ENCODE peak calls at places on chromosome 15, in four cellular contexts. C, A, G and K are unnamed samples.
A peak's percentile ranks its signal among the peaks of the same experiment; 100 is the strongest.

GRCh38 chr15:40702077-40702476 is 7.1 kb downstream of the RAD51 start:
- DNase-seq in A (no peak), C (no peak), G (peak; percentile 43), K (no peak)

GRCh38 chr15:24957691-24958090 is 2.9 kb downstream of the SNRPN start:
- DNase-seq in G (no peak), C (no peak), A (no peak), K (no peak)

GRCh38 chr15:66293419-66294156 is at the start of gene DIS3L:
- DNase-seq in A (peak; percentile 22), C (no peak), G (peak; percentile 61), K (no peak)

GRCh38 chr15:86608461-86608860 is 528.8 kb downstream of the AGBL1 start:
- DNase-seq in C (no peak), A (peak; percentile 46), G (peak; percentile 2), K (no peak)

GRCh38 chr15:65937476-65937875 is 68.2 kb downstream of the RAB11A start:
- DNase-seq in G (no peak), A (peak; percentile 15), C (no peak), K (peak; percentile 16)

GRCh38 chr15:40063563-40064011 is 24.6 kb upstream of the SRP14 start:
- DNase-seq in C (no peak), A (peak; percentile 47), G (peak; percentile 26), K (peak; percentile 60)

GRCh38 chr15:65801229-65801813 is 9.2 kb upstream of the DENND4A start:
- DNase-seq in G (no peak), A (no peak), C (no peak), K (no peak)

GRCh38 chr15:85351965-85352364 is 28.4 kb upstream of the AKAP13 start:
- DNase-seq in G (no peak), A (no peak), C (no peak), K (no peak)

GRCh38 chr15:101732772-101733171 is 8.5 kb upstream of the TARS3 start:
- DNase-seq in G (no peak), A (no peak), C (no peak), K (no peak)

GRCh38 chr15:39706252-39706651 is 76.4 kb downstream of the FSIP1 start:
- DNase-seq in G (no peak), A (no peak), C (no peak), K (no peak)

GRCh38 chr15:61819386-61819785 is 240.9 kb downstream of the VPS13C start:
- DNase-seq in A (no peak), G (no peak), C (no peak), K (no peak)

GRCh38 chr15:41013698-41014414 is 60.6 kb downstream of the CHAC1 start:
- DNase-seq in G (peak; percentile 51), A (no peak), C (peak; percentile 44), K (no peak)

GRCh38 chr15:41462396-41462795 is 31.3 kb upstream of the ITPKA start:
- DNase-seq in A (no peak), C (no peak), G (no peak), K (no peak)

GRCh38 chr15:57236561-57237281 is 139.6 kb upstream of the CGNL1 start:
- DNase-seq in G (no peak), A (no peak), C (no peak), K (no peak)
- H3K4me3 ChIP-seq in G (no peak overlapping the region), A (no peak overlapping the region), C (no peak overlapping the region), K (no peak overlapping the region)

GRCh38 chr15:92801774-92802464 is 98.2 kb upstream of the CHD2 start:
- DNase-seq in A (peak; percentile 98), C (peak; percentile 90), G (peak; percentile 95), K (peak; percentile 87)

GRCh38 chr15:92803852-92804609 is 96.1 kb upstream of the CHD2 start:
- DNase-seq in A (peak; percentile 100), G (peak; percentile 100), C (peak; percentile 100), K (peak; percentile 99)

GRCh38 chr15:92800013-92800412 is 100.1 kb upstream of the CHD2 start:
- DNase-seq in A (no peak), C (no peak), G (no peak), K (no peak)

GRCh38 chr15:92803536-92803851 is 96.6 kb upstream of the CHD2 start:
- DNase-seq in A (no peak), C (no peak), G (no peak), K (no peak)

DNA sequence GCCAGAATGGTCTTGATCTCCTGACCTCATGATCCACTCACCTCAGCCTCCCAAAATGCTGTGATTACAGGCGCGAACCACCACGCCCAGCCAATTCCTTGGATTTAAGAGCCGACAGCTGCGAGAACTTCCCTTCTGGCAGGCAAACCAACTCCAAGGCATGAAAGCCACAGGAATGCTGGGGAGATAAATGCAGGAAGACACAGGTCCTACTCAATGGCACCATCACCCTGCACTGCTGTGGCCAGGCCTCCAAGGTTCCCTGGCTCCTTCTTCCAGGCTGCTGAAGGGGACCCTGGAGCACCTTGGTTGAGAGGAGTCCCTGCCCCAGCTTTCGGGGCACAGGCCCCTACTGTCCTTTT is 98.7 kb upstream of the CHD2 start:
- DNase-seq in C (peak; percentile 71), G (peak; percentile 96), A (peak; percentile 98), K (peak; percentile 84)
- H3K4me3 ChIP-seq in C (peak overlapping the region; percentile 23), G (no peak overlapping the region), A (peak overlapping the region; percentile 27), K (no peak overlapping the region)

GRCh38 chr15:89378699-89379422 is 44.2 kb upstream of the POLG start:
- DNase-seq in A (no peak), C (no peak), G (no peak), K (no peak)

GRCh38 chr15:89377842-89378698 is 43.4 kb upstream of the POLG start:
- DNase-seq in A (no peak), G (no peak), C (no peak), K (no peak)

GRCh38 chr15:89381330-89381729 is 46.7 kb upstream of the POLG start:
- DNase-seq in C (no peak), A (no peak), G (no peak), K (no peak)

GRCh38 chr15:89379818-89380217 is 45.2 kb upstream of the POLG start:
- DNase-seq in G (no peak), A (no peak), C (no peak), K (no peak)

DNA sequence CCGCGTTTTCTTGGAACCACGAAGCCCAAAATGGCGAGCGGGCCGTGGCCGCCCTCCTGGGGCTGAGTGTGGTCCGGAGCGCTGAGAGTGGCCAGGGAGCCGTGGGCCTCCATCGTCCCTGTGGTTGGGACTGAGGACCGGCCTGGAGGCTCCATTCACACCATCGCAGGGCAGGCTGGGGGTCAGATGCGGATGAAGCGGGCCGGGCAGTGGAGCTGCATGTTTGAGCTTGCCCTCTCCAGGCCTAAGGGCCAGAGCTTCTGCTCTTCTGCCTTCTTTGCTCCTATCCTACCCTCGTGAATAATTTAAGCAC is 44.8 kb upstream of the POLG start:
- DNase-seq in C (no peak), A (no peak), G (no peak), K (no peak)
- H3K4me3 ChIP-seq in C (no peak overlapping the region), A (no peak overlapping the region), G (no peak overlapping the region), K (no peak overlapping the region)

DNA sequence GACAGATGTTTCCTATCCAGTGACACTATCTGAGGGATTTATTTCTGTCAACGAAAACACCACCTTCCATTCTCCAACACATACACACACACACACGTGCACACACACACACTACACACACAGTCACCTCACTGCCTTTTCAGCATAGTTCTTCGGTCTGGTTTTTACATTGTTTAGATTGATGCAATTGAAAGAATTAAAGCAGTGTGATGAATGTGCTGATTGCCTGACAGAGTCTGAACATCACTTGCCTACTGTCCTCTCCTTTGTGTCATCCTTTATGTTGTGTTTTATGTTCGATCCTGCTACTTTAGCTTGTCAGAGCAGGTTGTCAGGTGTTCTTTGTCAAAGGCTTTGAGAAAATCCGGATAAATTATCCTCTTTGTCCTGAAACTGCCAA is 80.4 kb downstream of the IQCH start:
- DNase-seq in G (no peak), C (no peak), A (no peak), K (no peak)
- H3K4me3 ChIP-seq in G (no peak overlapping the region), C (no peak overlapping the region), A (no peak overlapping the region), K (no peak overlapping the region)